ENCODE peak calls at places on chromosomes 13 and 19, in four cellular contexts. J, Q, H and X are unnamed samples.

GRCh38 chr19:9881720-9882119 is 46.6 kb downstream of the PIN1 start:
- DNase-seq in Q (no peak), J (no peak), H (no peak), X (no peak)

GRCh38 chr13:110953416-110953815 is 38.5 kb upstream of the ANKRD10 start:
- DNase-seq in J (no peak), Q (no peak), H (no peak), X (no peak)

GRCh38 chr13:50104493-50104892 is 89.2 kb downstream of the KCNRG start:
- DNase-seq in J (peak; percentile 46), Q (no peak), H (no peak), X (no peak)

GRCh38 chr13:80359459-80360297 is 18.8 kb upstream of the SPRY2 start:
- DNase-seq in Q (no peak), H (peak; percentile 72), J (no peak), X (peak; percentile 65)

GRCh38 chr19:17441241-17442135 is 7.0 kb downstream of the TMEM221 start:
- DNase-seq in H (peak; percentile 28), J (no peak), Q (no peak), X (peak; percentile 55)

GRCh38 chr13:107721436-107721835 is 493.9 kb downstream of the LIG4 start:
- DNase-seq in J (no peak), H (no peak), Q (no peak), X (no peak)

GRCh38 chr13:24148414-24149305 is 11.9 kb upstream of the SPATA13 start:
- DNase-seq in H (peak; percentile 94), J (peak; percentile 99), Q (no peak), X (no peak)

GRCh38 chr19:42316223-42317211 is 3.4 kb downstream of the TMEM145 start:
- DNase-seq in Q (peak; percentile 25), J (peak; percentile 21), H (no peak), X (no peak)

GRCh38 chr19:1110809-1111640 is 7.2 kb downstream of the GPX4 start:
- DNase-seq in J (no peak), Q (no peak), H (no peak), X (no peak)

GRCh38 chr13:70162141-70162540 is 53.9 kb upstream of the KLHL1 start:
- DNase-seq in J (no peak), H (no peak), Q (no peak), X (no peak)

GRCh38 chr13:27425151-27425917 is 915 bp downstream of the GTF3A start:
- DNase-seq in Q (no peak), H (no peak), J (no peak), X (peak; percentile 14)

GRCh38 chr13:49561064-49561410 is 24.3 kb downstream of the RCBTB1 start:
- DNase-seq in Q (no peak), H (no peak), J (no peak), X (no peak)

GRCh38 chr19:45638930-45639729 is at the start of gene EML2:
- DNase-seq in H (peak; percentile 33), Q (no peak), J (no peak), X (peak; percentile 80)

GRCh38 chr13:110233181-110233641 is 73.7 kb downstream of the COL4A1 start:
- DNase-seq in Q (no peak), J (peak; percentile 91), H (peak; percentile 93), X (no peak)

GRCh38 chr19:46015080-46015960 is 7.5 kb downstream of the PGLYRP1 start:
- DNase-seq in H (peak; percentile 51), J (no peak), Q (no peak), X (peak; percentile 66)

GRCh38 chr19:38742906-38743305 is 1.4 kb downstream of the CAPN12 start:
- DNase-seq in H (no peak), Q (no peak), J (no peak), X (no peak)

GRCh38 chr19:48619692-48620565 is 623 bp downstream of the SPHK2 start:
- DNase-seq in J (no peak), H (no peak), Q (no peak), X (no peak)

GRCh38 chr13:77000475-77000874 is 8.6 kb downstream of the CLN5 start:
- DNase-seq in Q (no peak), J (no peak), H (no peak), X (no peak)

GRCh38 chr19:29537181-29537580 is 11.4 kb downstream of the VSTM2B start:
- DNase-seq in Q (no peak), H (no peak), J (no peak), X (no peak)
- TF ChIP-seq FOS in Q (no peak), H (no peak), J (no peak), X (no peak)

DNA sequence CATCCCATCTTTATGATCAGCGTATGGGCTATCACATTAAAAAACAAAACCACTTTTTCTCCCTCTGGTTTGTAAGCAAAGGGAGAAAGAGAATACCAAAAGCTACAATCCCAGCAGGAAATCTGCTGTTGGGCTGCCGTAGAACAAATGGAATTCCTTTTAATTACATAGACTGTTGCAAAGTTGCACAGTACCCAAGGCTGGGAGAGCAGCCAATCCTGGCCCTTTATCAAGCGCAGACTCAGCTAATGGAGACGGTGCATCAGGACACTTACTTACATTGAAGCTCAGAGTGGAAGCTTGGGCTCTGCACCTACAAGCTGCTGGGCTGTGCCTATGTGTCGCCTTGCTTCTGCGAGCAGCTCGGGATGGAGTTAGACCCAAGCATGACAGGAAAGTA is 15.2 kb downstream of the CCNA1 start:
- DNase-seq in H (no peak), Q (no peak), J (no peak), X (no peak)
- TF ChIP-seq FOS in H (no peak), Q (no peak), J (no peak), X (no peak)

GRCh38 chr19:24032651-24033050 is 54.3 kb upstream of the ZNF254 start:
- DNase-seq in Q (no peak), H (no peak), J (no peak), X (no peak)
- TF ChIP-seq FOS in Q (no peak), H (no peak), J (no peak), X (no peak)

GRCh38 chr13:44842158-44842557 is 147.1 kb downstream of the NUFIP1 start:
- DNase-seq in H (peak; percentile 75), Q (no peak), J (peak; percentile 81), X (no peak)
- TF ChIP-seq FOS in H (peak; percentile 85), Q (no peak), J (peak; percentile 77), X (no peak)

GRCh38 chr13:29743229-29743786 is 107.1 kb downstream of the UBL3 start:
- DNase-seq in H (peak; percentile 10), J (peak; percentile 79), Q (no peak), X (no peak)
- TF ChIP-seq FOS in H (no peak), J (no peak), Q (no peak), X (no peak)

DNA sequence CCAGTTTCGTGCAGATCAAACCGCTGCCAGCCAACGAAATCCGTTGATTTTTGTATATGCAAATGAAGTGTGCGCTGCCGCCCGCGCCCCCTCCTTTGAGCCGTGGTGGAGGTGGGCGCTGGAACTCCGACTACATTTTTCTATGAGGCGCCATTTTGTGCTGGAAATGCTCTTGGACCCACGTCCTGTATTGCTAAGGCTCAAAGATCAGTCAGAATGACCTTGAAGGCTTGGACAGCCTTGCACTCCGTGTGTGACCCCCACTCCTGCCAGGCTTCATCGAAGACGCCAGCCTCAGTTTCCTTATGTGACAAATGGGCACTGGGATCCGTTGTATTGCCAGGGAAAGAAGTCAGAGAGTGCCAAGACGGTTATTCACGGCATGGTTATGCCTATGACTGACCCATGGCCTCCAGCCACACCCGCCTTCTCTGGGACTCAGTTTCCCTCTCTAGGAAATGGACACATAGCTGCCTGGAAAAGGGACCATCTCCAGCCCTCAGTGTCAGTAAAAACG is 790 bp upstream of the UBE2S start:
- DNase-seq in H (no peak), J (no peak), Q (no peak), X (no peak)
- TF ChIP-seq FOS in H (no peak), J (no peak), Q (no peak), X (no peak)

DNA sequence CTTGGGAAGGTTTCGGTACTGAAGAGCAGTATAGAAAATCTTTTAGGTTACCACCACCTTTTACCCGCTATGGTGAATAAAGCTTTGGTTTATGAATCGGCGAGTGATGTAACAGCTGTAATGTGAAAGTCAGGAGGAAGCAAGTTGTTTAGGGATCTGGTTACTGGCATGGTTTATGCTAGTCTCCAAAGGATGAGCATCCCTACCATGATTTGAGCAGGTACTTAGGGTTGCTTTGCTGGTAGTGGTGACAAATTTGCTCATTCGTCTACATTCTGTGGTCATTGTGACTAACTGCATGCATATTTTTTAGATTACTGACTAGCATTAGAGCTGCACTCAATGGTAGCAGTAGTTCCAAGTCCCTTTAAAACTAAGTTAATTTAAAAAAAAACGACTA is 104.1 kb downstream of the FRY start:
- DNase-seq in J (peak; percentile 89), Q (no peak), H (no peak), X (no peak)
- TF ChIP-seq FOS in J (no peak), Q (no peak), H (no peak), X (no peak)

GRCh38 chr19:6751189-6751588 is 11.7 kb downstream of the TRIP10 start:
- DNase-seq in J (no peak), Q (no peak), H (no peak), X (no peak)

GRCh38 chr19:6754136-6754535 is 13.1 kb downstream of the SH2D3A start:
- DNase-seq in H (no peak), J (no peak), Q (no peak), X (no peak)

GRCh38 chr19:6753178-6754031 is 13.8 kb downstream of the SH2D3A start:
- DNase-seq in Q (peak; percentile 57), J (peak; percentile 15), H (peak; percentile 82), X (peak; percentile 95)

GRCh38 chr19:6754653-6755463 is 12.4 kb downstream of the SH2D3A start:
- DNase-seq in J (no peak), H (no peak), Q (no peak), X (no peak)

GRCh38 chr19:6752257-6753177 is 13.0 kb downstream of the TRIP10 start:
- DNase-seq in Q (no peak), J (no peak), H (no peak), X (no peak)
- TF ChIP-seq FOS in Q (no peak), J (no peak), H (no peak), X (no peak)

GRCh38 chr13:67036694-67037093 is 193.4 kb downstream of the PCDH9 start:
- DNase-seq in H (no peak), J (no peak), Q (no peak), X (no peak)
- TF ChIP-seq FOS in H (no peak), J (no peak), Q (no peak), X (no peak)

DNA sequence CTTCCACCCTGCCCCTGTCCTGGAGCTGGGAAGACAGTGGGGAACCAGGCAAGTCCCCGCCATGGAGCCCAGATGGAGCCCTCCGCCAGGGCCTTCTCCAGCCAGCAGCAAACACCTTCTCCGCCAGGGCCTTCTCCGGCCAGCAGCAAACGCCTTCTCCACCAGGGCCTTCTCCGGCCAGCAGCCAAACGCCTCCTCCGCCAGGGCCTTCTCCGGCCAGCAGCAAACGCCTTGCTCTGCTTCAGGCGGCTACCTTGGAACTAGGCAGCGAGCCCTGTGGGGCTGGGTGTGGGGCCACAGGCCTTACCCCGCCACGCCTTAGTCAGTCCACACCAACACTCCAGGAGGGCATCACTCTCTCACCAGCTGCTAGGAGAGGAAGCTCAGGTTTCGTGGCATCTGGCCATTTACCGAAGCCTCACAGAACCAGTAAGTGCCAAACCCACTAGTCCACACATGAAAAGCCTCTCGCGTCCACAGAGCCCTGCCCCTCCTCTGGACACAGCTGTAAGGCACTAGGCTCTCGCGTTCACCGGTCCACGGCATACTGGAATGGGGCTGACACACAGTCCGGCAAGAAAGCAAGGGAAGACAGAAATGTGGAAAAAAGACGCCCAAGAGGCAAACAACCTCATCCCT is 41.0 kb downstream of the MLLT1 start:
- DNase-seq in Q (no peak), J (peak; percentile 34), H (no peak), X (no peak)
- TF ChIP-seq FOS in Q (no peak), J (no peak), H (no peak), X (no peak)